ENCODE peak calls at places on chromosomes 3 and 15, in eight cellular contexts. D is body of pancreas; I is AG04450; O is breast epithelium; U is CD8-positive, alpha-beta T cell; C is keratinocyte; Z is psoas muscle; Q is uterus. V is an unnamed sample. For H3K9me3, the result is how much of the 10 kb centered on the place peaks cover.

GRCh38 chr3:170357920-170358854 is 672 bp downstream of the SKIL start:
- DNase-seq in D (peak), I (no peak), O (peak), U (peak), C (no peak), Z (peak), Q (peak), V (peak)

GRCh38 chr15:38699633-38700230 is 135.1 kb upstream of the RASGRP1 start:
- DNase-seq in D (peak), I (no peak), O (peak), U (peak), C (no peak), Z (peak), Q (peak), V (no peak)

GRCh38 chr15:69280783-69281182 is 17.9 kb upstream of the PAQR5 start:
- DNase-seq in D (no peak), I (no peak), O (no peak), U (no peak), C (no peak), Z (no peak), Q (no peak), V (no peak)

GRCh38 chr3:175270199-175270837 is 411.2 kb downstream of the NAALADL2 start:
- DNase-seq in D (no peak), I (no peak), O (no peak), U (no peak), C (no peak), Z (no peak), Q (no peak), V (no peak)

GRCh38 chr15:98003528-98003927 is 43.0 kb downstream of the ARRDC4 start:
- DNase-seq in D (no peak), I (no peak), O (no peak), U (no peak), C (peak), Z (no peak), Q (no peak), V (no peak)

GRCh38 chr3:46380471-46381215 is 9.9 kb downstream of the CCR5 start:
- DNase-seq in D (no peak), I (no peak), O (no peak), U (no peak), C (no peak), Z (peak), Q (no peak), V (no peak)

GRCh38 chr3:187935623-187936156 is 190.4 kb upstream of the BCL6 start:
- DNase-seq in D (no peak), I (no peak), O (no peak), U (no peak), C (no peak), Z (peak), Q (no peak), V (no peak)

GRCh38 chr15:40047413-40048154 is 8.6 kb upstream of the SRP14 start:
- DNase-seq in D (peak), I (no peak), O (no peak), U (peak), C (peak), Z (peak), Q (no peak), V (no peak)

GRCh38 chr3:12999147-13000140 is 73.8 kb downstream of the IQSEC1 start:
- DNase-seq in D (peak), I (no peak), O (no peak), U (no peak), C (no peak), Z (peak), Q (no peak), V (peak)

GRCh38 chr15:58410353-58410752 is 21.4 kb upstream of the LIPC start:
- DNase-seq in D (no peak), I (no peak), O (no peak), U (peak), C (no peak), Z (no peak), Q (no peak), V (no peak)

GRCh38 chr3:196572389-196572788 is 3.9 kb downstream of the FBXO45 start:
- DNase-seq in D (no peak), I (no peak), O (no peak), U (no peak), C (no peak), Z (no peak), Q (no peak), V (no peak)

GRCh38 chr3:196568246-196569002 is at the start of the genes FBXO45 and WDR53:
- DNase-seq in D (peak), I (peak), O (peak), U (peak), C (peak), Z (peak), Q (peak), V (peak)

GRCh38 chr3:196563721-196564225 is 4.6 kb downstream of the WDR53 start:
- DNase-seq in D (no peak), I (no peak), O (no peak), U (no peak), C (peak), Z (no peak), Q (no peak), V (no peak)

GRCh38 chr3:196569003-196569516 is 600 bp downstream of the FBXO45 start:
- DNase-seq in D (peak), I (no peak), O (no peak), U (peak), C (no peak), Z (peak), Q (no peak), V (no peak)
- H3K27ac ChIP-seq in D (peak), I (peak), O (peak), U (peak), C (peak), Z (peak), Q (peak), V (peak)

GRCh38 chr3:168249539-168250414 is 154.1 kb upstream of the GOLIM4 start:
- DNase-seq in D (peak), I (peak), O (peak), U (peak), C (no peak), Z (peak), Q (peak), V (no peak)
- TF ChIP-seq CTCF in D (peak), I (peak), O (no peak), U (no peak), C (peak), Z (peak), Q (no peak), V (no peak)

GRCh38 chr3:44712455-44713075 is at the start of gene ZNF502:
- DNase-seq in D (peak), I (peak), O (peak), U (peak), C (no peak), Z (peak), Q (peak), V (no peak)
- H3K9me3 ChIP-seq in D (under half), I (under half), O (under half), U (under half), C (under half), Z (half or more), Q (under half), V (under half)

GRCh38 chr3:129016725-129017530 is 15.8 kb downstream of the EFCC1 start:
- DNase-seq in D (no peak), I (no peak), O (no peak), U (peak), C (no peak), Z (peak), Q (no peak), V (no peak)
- H3K27ac ChIP-seq in D (no peak), I (no peak), O (peak), U (peak), C (no peak), Z (peak), Q (peak), V (peak)

DNA sequence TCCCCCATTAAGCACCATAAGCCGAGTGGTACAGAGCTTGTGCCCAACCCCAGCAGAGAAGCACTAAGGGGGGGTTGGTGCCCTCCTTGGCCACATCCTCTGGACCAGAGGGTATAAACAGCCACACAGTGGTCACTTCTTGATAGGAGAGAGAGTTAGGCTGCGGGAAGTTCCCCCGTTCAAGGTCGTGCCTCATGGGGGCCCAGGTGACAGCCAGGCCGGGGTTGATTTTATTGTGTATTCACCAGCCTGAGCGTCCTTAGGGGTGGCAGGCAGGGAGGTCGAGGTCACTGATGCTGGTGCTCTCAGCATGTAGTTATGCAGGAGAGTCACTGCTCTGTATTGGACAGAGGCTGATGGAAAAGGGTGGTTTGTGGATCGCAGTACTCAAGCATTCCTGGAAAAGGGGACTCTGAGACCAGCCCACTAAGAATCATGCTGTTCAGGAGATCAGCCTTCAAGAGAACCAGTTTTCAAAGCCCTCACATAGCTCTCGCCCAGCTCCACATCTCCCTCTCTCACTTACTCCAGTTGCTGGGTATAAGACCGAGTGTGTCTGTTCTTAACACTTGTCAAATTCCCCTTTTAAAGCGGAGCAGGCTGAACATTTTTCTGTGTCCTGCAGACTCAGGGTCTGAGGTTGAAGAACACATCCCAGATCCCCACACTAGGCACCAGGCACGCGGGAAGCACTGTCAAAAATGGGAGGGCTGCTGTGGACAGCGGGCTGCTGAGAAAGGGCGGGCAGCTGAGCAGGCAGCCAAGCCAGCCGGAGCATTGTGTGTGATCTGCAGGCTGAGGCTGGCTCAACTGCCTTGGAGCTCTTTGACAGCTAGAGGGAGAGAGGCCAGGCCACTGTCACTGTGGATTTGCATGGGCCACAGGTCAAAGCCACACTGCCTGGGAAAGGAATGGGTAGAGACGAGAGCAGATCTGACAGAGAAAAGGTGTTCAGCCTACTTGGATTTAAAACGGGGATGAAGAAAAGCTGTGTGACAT is 279.3 kb upstream of the LRRFIP2 start:
- DNase-seq in D (peak), I (no peak), O (peak), U (no peak), C (no peak), Z (peak), Q (peak), V (no peak)
- TF ChIP-seq CTCF in D (peak), I (no peak), O (peak), U (no peak), C (no peak), Z (peak), Q (no peak), V (peak)